ENCODE peak calls at places on chromosomes 5 and 9, in six cellular contexts. One of them, this sample, is unnamed.

GRCh38 chr9:34185778-34186551 is 7.1 kb downstream of the UBAP1 start:
- DNase-seq in neural crest cell: no peak
- DNase-seq in fibroblast of lung: peak
- DNase-seq in mucosa of descending colon: peak
- DNase-seq in Peyer's patch: no peak
- DNase-seq in left ventricle myocardium inferior: no peak
- DNase-seq in this sample: peak

GRCh38 chr5:98768160-98769005 is 5.1 kb upstream of the RGMB start:
- DNase-seq in fibroblast of lung: peak
- DNase-seq in mucosa of descending colon: peak
- DNase-seq in Peyer's patch: peak
- DNase-seq in left ventricle myocardium inferior: no peak
- DNase-seq in neural crest cell: peak
- DNase-seq in this sample: no peak

GRCh38 chr9:137672907-137673791 is 54.3 kb downstream of the EHMT1 start:
- DNase-seq in neural crest cell: no peak
- DNase-seq in Peyer's patch: peak
- DNase-seq in fibroblast of lung: peak
- DNase-seq in mucosa of descending colon: peak
- DNase-seq in left ventricle myocardium inferior: peak
- DNase-seq in this sample: no peak

GRCh38 chr5:116415182-116415581 is 159.4 kb downstream of the SEMA6A start:
- DNase-seq in neural crest cell: no peak
- DNase-seq in left ventricle myocardium inferior: no peak
- DNase-seq in fibroblast of lung: no peak
- DNase-seq in mucosa of descending colon: no peak
- DNase-seq in Peyer's patch: no peak
- DNase-seq in this sample: no peak

GRCh38 chr5:173744527-173744926 is 128.1 kb upstream of the BOD1 start:
- DNase-seq in left ventricle myocardium inferior: no peak
- DNase-seq in fibroblast of lung: no peak
- DNase-seq in mucosa of descending colon: no peak
- DNase-seq in Peyer's patch: no peak
- DNase-seq in neural crest cell: no peak
- DNase-seq in this sample: no peak

GRCh38 chr5:54671111-54671531 is 153.6 kb downstream of the SNX18 start:
- DNase-seq in left ventricle myocardium inferior: no peak
- DNase-seq in Peyer's patch: no peak
- DNase-seq in neural crest cell: no peak
- DNase-seq in fibroblast of lung: peak
- DNase-seq in mucosa of descending colon: peak
- DNase-seq in this sample: peak

GRCh38 chr9:12748016-12748415 is 26.8 kb upstream of the LURAP1L start:
- DNase-seq in Peyer's patch: no peak
- DNase-seq in mucosa of descending colon: no peak
- DNase-seq in fibroblast of lung: peak
- DNase-seq in neural crest cell: no peak
- DNase-seq in left ventricle myocardium inferior: no peak
- DNase-seq in this sample: no peak

GRCh38 chr9:89562186-89562814 is 42.5 kb upstream of the GADD45G start:
- DNase-seq in left ventricle myocardium inferior: no peak
- DNase-seq in fibroblast of lung: peak
- DNase-seq in neural crest cell: no peak
- DNase-seq in mucosa of descending colon: no peak
- DNase-seq in Peyer's patch: no peak
- DNase-seq in this sample: no peak

GRCh38 chr9:76369583-76369982 is 24.6 kb downstream of the RFK start:
- DNase-seq in mucosa of descending colon: peak
- DNase-seq in Peyer's patch: no peak
- DNase-seq in fibroblast of lung: peak
- DNase-seq in neural crest cell: no peak
- DNase-seq in left ventricle myocardium inferior: no peak
- DNase-seq in this sample: no peak

GRCh38 chr5:149618581-149619248 is 37.4 kb downstream of the ARHGEF37 start:
- DNase-seq in Peyer's patch: peak
- DNase-seq in mucosa of descending colon: peak
- DNase-seq in neural crest cell: peak
- DNase-seq in left ventricle myocardium inferior: no peak
- DNase-seq in fibroblast of lung: peak
- DNase-seq in this sample: no peak

GRCh38 chr9:119998614-119999013 is 581.4 kb downstream of the CDK5RAP2 start:
- DNase-seq in left ventricle myocardium inferior: no peak
- DNase-seq in fibroblast of lung: no peak
- DNase-seq in mucosa of descending colon: no peak
- DNase-seq in Peyer's patch: no peak
- DNase-seq in neural crest cell: no peak
- DNase-seq in this sample: no peak

GRCh38 chr5:55160493-55161209 is 680 bp downstream of the GPX8 start:
- DNase-seq in fibroblast of lung: peak
- DNase-seq in Peyer's patch: no peak
- DNase-seq in mucosa of descending colon: peak
- DNase-seq in neural crest cell: peak
- DNase-seq in left ventricle myocardium inferior: peak
- DNase-seq in this sample: no peak

GRCh38 chr9:27791311-27791710 is 218.0 kb upstream of the C9orf72 start:
- DNase-seq in fibroblast of lung: peak
- DNase-seq in neural crest cell: no peak
- DNase-seq in left ventricle myocardium inferior: no peak
- DNase-seq in mucosa of descending colon: no peak
- DNase-seq in Peyer's patch: no peak
- DNase-seq in this sample: no peak

GRCh38 chr5:177491429-177491945 is 5.9 kb downstream of the PDLIM7 start:
- DNase-seq in fibroblast of lung: peak
- DNase-seq in mucosa of descending colon: peak
- DNase-seq in neural crest cell: peak
- DNase-seq in Peyer's patch: no peak
- DNase-seq in left ventricle myocardium inferior: no peak
- DNase-seq in this sample: no peak

GRCh38 chr5:37860206-37860605 is 20.4 kb upstream of the GDNF start:
- DNase-seq in neural crest cell: no peak
- DNase-seq in left ventricle myocardium inferior: no peak
- DNase-seq in mucosa of descending colon: no peak
- DNase-seq in fibroblast of lung: no peak
- DNase-seq in Peyer's patch: no peak
- DNase-seq in this sample: no peak

GRCh38 chr9:136532799-136533774 is 12.8 kb downstream of the NOTCH1 start:
- DNase-seq in mucosa of descending colon: peak
- DNase-seq in neural crest cell: no peak
- DNase-seq in fibroblast of lung: no peak
- DNase-seq in Peyer's patch: peak
- DNase-seq in left ventricle myocardium inferior: no peak
- DNase-seq in this sample: no peak

GRCh38 chr5:40869371-40869770 is 28.2 kb downstream of the CARD6 start:
- DNase-seq in fibroblast of lung: no peak
- DNase-seq in mucosa of descending colon: no peak
- DNase-seq in left ventricle myocardium inferior: no peak
- DNase-seq in Peyer's patch: no peak
- DNase-seq in neural crest cell: no peak
- DNase-seq in this sample: no peak

GRCh38 chr5:95858023-95858461 is 35.5 kb upstream of the GLRX start:
- DNase-seq in neural crest cell: peak
- DNase-seq in Peyer's patch: no peak
- DNase-seq in fibroblast of lung: peak
- DNase-seq in mucosa of descending colon: no peak
- DNase-seq in left ventricle myocardium inferior: peak
- DNase-seq in this sample: no peak

GRCh38 chr5:102856374-102856748 is 101.3 kb downstream of the PAM start:
- DNase-seq in mucosa of descending colon: no peak
- DNase-seq in neural crest cell: no peak
- DNase-seq in fibroblast of lung: peak
- DNase-seq in Peyer's patch: no peak
- DNase-seq in left ventricle myocardium inferior: no peak
- DNase-seq in this sample: no peak

GRCh38 chr5:141874262-141874964 is 3.8 kb downstream of the PCDH1 start:
- DNase-seq in fibroblast of lung: no peak
- DNase-seq in neural crest cell: no peak
- DNase-seq in Peyer's patch: no peak
- DNase-seq in left ventricle myocardium inferior: peak
- DNase-seq in mucosa of descending colon: peak
- DNase-seq in this sample: no peak

GRCh38 chr5:67305913-67306710 is 109.5 kb upstream of the CD180 start:
- DNase-seq in Peyer's patch: no peak
- DNase-seq in left ventricle myocardium inferior: no peak
- DNase-seq in fibroblast of lung: peak
- DNase-seq in mucosa of descending colon: no peak
- DNase-seq in neural crest cell: no peak
- DNase-seq in this sample: no peak

GRCh38 chr5:32551194-32551593 is 34.2 kb upstream of the SUB1 start:
- DNase-seq in Peyer's patch: no peak
- DNase-seq in mucosa of descending colon: no peak
- DNase-seq in fibroblast of lung: no peak
- DNase-seq in left ventricle myocardium inferior: no peak
- DNase-seq in neural crest cell: no peak
- DNase-seq in this sample: no peak

GRCh38 chr5:22471154-22471553 is 382.0 kb downstream of the CDH12 start:
- DNase-seq in left ventricle myocardium inferior: no peak
- DNase-seq in fibroblast of lung: no peak
- DNase-seq in Peyer's patch: no peak
- DNase-seq in neural crest cell: no peak
- DNase-seq in mucosa of descending colon: no peak
- DNase-seq in this sample: no peak
- TF ChIP-seq CTCF in left ventricle myocardium inferior: no peak
- TF ChIP-seq CTCF in fibroblast of lung: no peak
- TF ChIP-seq CTCF in Peyer's patch: no peak
- TF ChIP-seq CTCF in neural crest cell: no peak
- TF ChIP-seq CTCF in mucosa of descending colon: no peak
- TF ChIP-seq CTCF in this sample: no peak

GRCh38 chr9:78601957-78602565 is 305.1 kb downstream of the PSAT1 start:
- DNase-seq in left ventricle myocardium inferior: no peak
- DNase-seq in neural crest cell: peak
- DNase-seq in mucosa of descending colon: peak
- DNase-seq in Peyer's patch: no peak
- DNase-seq in fibroblast of lung: peak
- DNase-seq in this sample: no peak
- TF ChIP-seq CTCF in left ventricle myocardium inferior: peak
- TF ChIP-seq CTCF in neural crest cell: peak
- TF ChIP-seq CTCF in mucosa of descending colon: no peak
- TF ChIP-seq CTCF in Peyer's patch: peak
- TF ChIP-seq CTCF in fibroblast of lung: peak
- TF ChIP-seq CTCF in this sample: peak

GRCh38 chr9:70229579-70229978 is 29.2 kb upstream of the SMC5 start:
- DNase-seq in Peyer's patch: no peak
- DNase-seq in left ventricle myocardium inferior: no peak
- DNase-seq in mucosa of descending colon: no peak
- DNase-seq in neural crest cell: no peak
- DNase-seq in fibroblast of lung: no peak
- DNase-seq in this sample: no peak
- TF ChIP-seq CTCF in Peyer's patch: no peak
- TF ChIP-seq CTCF in left ventricle myocardium inferior: peak
- TF ChIP-seq CTCF in mucosa of descending colon: no peak
- TF ChIP-seq CTCF in neural crest cell: peak
- TF ChIP-seq CTCF in fibroblast of lung: peak
- TF ChIP-seq CTCF in this sample: no peak

GRCh38 chr9:109969559-109970237 is 189.7 kb downstream of the PALM2AKAP2 start:
- DNase-seq in neural crest cell: no peak
- DNase-seq in left ventricle myocardium inferior: no peak
- DNase-seq in mucosa of descending colon: no peak
- DNase-seq in Peyer's patch: no peak
- DNase-seq in fibroblast of lung: no peak
- DNase-seq in this sample: no peak

GRCh38 chr9:109966643-109967368 is 186.8 kb downstream of the PALM2AKAP2 start:
- DNase-seq in Peyer's patch: peak
- DNase-seq in mucosa of descending colon: no peak
- DNase-seq in left ventricle myocardium inferior: no peak
- DNase-seq in fibroblast of lung: no peak
- DNase-seq in neural crest cell: no peak
- DNase-seq in this sample: no peak

GRCh38 chr9:109968332-109968657 is 188.3 kb downstream of the PALM2AKAP2 start:
- DNase-seq in fibroblast of lung: no peak
- DNase-seq in mucosa of descending colon: no peak
- DNase-seq in neural crest cell: no peak
- DNase-seq in Peyer's patch: no peak
- DNase-seq in left ventricle myocardium inferior: no peak
- DNase-seq in this sample: no peak

GRCh38 chr9:109967651-109968331 is 187.8 kb downstream of the PALM2AKAP2 start:
- DNase-seq in fibroblast of lung: no peak
- DNase-seq in Peyer's patch: no peak
- DNase-seq in left ventricle myocardium inferior: no peak
- DNase-seq in neural crest cell: no peak
- DNase-seq in mucosa of descending colon: peak
- DNase-seq in this sample: no peak

DNA sequence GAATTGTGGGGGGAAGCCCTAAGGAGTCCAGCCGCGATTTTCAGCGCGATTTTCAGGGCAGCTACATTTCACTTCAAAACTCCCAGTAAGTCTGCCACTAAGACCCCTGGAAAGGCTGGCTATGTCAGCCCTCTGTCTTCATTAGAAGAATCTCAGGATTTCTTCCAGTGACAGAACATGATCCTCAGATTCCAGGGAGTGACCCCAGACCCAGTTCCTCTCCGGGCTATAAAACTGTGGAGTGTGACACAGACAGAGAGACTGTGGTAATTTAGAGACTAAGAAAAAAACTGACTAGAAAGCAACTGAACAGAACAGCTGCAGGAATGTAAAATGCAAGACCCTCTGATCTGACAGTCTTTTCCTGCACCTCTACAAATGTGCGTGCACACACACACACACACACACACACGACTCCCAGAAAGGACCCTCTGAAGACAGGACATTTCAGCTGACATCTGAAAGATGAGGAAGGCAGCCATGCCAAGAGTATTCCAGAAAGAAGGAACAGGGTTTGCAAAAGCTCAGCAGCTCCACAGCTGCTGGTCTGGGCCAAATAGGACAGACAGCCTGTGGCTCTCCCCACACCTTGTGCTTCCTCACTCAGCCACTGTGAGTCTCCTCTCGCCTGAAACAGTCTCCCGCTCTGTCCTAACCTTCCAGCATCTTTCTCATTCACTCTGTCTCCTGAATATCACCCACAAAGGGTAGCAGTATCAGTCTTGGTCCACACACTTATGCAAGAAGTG is 188.9 kb downstream of the PALM2AKAP2 start:
- DNase-seq in Peyer's patch: no peak
- DNase-seq in neural crest cell: no peak
- DNase-seq in fibroblast of lung: no peak
- DNase-seq in left ventricle myocardium inferior: no peak
- DNase-seq in mucosa of descending colon: no peak
- DNase-seq in this sample: no peak
- TF ChIP-seq CTCF in Peyer's patch: peak
- TF ChIP-seq CTCF in neural crest cell: peak
- TF ChIP-seq CTCF in fibroblast of lung: peak
- TF ChIP-seq CTCF in left ventricle myocardium inferior: peak
- TF ChIP-seq CTCF in mucosa of descending colon: no peak
- TF ChIP-seq CTCF in this sample: no peak

GRCh38 chr9:133006731-133007352 is 24.0 kb upstream of the GTF3C5 start:
- DNase-seq in fibroblast of lung: no peak
- DNase-seq in neural crest cell: no peak
- DNase-seq in Peyer's patch: no peak
- DNase-seq in left ventricle myocardium inferior: no peak
- DNase-seq in mucosa of descending colon: no peak
- DNase-seq in this sample: no peak

GRCh38 chr9:133009906-133010582 is 20.8 kb upstream of the GTF3C5 start:
- DNase-seq in mucosa of descending colon: peak
- DNase-seq in Peyer's patch: no peak
- DNase-seq in neural crest cell: no peak
- DNase-seq in fibroblast of lung: no peak
- DNase-seq in left ventricle myocardium inferior: no peak
- DNase-seq in this sample: no peak

GRCh38 chr9:133008406-133008805 is 22.4 kb upstream of the GTF3C5 start:
- DNase-seq in fibroblast of lung: no peak
- DNase-seq in Peyer's patch: no peak
- DNase-seq in mucosa of descending colon: peak
- DNase-seq in left ventricle myocardium inferior: no peak
- DNase-seq in neural crest cell: no peak
- DNase-seq in this sample: no peak

GRCh38 chr9:133005957-133006356 is 24.8 kb upstream of the GTF3C5 start:
- DNase-seq in mucosa of descending colon: no peak
- DNase-seq in fibroblast of lung: no peak
- DNase-seq in neural crest cell: no peak
- DNase-seq in left ventricle myocardium inferior: no peak
- DNase-seq in Peyer's patch: no peak
- DNase-seq in this sample: no peak

GRCh38 chr9:133008824-133009223 is 22.0 kb upstream of the GTF3C5 start:
- DNase-seq in neural crest cell: no peak
- DNase-seq in fibroblast of lung: no peak
- DNase-seq in left ventricle myocardium inferior: no peak
- DNase-seq in Peyer's patch: no peak
- DNase-seq in mucosa of descending colon: peak
- DNase-seq in this sample: no peak
- TF ChIP-seq CTCF in neural crest cell: no peak
- TF ChIP-seq CTCF in fibroblast of lung: no peak
- TF ChIP-seq CTCF in left ventricle myocardium inferior: no peak
- TF ChIP-seq CTCF in Peyer's patch: no peak
- TF ChIP-seq CTCF in mucosa of descending colon: no peak
- TF ChIP-seq CTCF in this sample: no peak